ENCODE peak calls at places on chromosomes 12 and 14, in ten cellular contexts. U is endothelial cell, N is ascending aorta, Q is foreskin fibroblast, G is left ventricle myocardium inferior, V is fibroblast of pulmonary artery, M is heart left ventricle, P is choroid plexus epithelial cell, I is lower lobe of right lung, H is astrocyte of the cerebellum. Y is an unnamed sample.

GRCh38 chr12:27780612-27781408 is 774 bp upstream of the MANSC4 start:
- DNase-seq in U (peak; percentile 11), N (peak; percentile 72), Q (peak; percentile 70), G (peak; percentile 14), V (peak; percentile 79), M (no peak), P (peak; percentile 50), I (no peak), H (no peak), Y (no peak)

GRCh38 chr12:104582739-104583138 is 126.0 kb downstream of the CHST11 start:
- DNase-seq in U (no peak), N (no peak), Q (no peak), G (no peak), V (no peak), M (no peak), P (no peak), I (no peak), H (no peak), Y (no peak)

GRCh38 chr14:31580234-31580633 is 19.0 kb downstream of the NUBPL start:
- DNase-seq in U (no peak), N (no peak), Q (no peak), G (no peak), V (no peak), M (no peak), P (no peak), I (no peak), H (no peak), Y (no peak)

GRCh38 chr12:79155703-79156102 is 291.1 kb downstream of the SYT1 start:
- DNase-seq in U (no peak), N (no peak), Q (peak; percentile 40), G (no peak), V (peak; percentile 86), M (no peak), P (peak; percentile 65), I (no peak), H (no peak), Y (no peak)

GRCh38 chr14:28482644-28483043 is 283.9 kb upstream of the FOXG1 start:
- DNase-seq in U (no peak), N (no peak), Q (no peak), G (no peak), V (no peak), M (no peak), P (no peak), I (no peak), H (no peak), Y (no peak)

GRCh38 chr12:6946033-6946919 is 2.5 kb downstream of the C12orf57 start:
- DNase-seq in U (peak; percentile 80), N (peak; percentile 76), Q (no peak), G (no peak), V (no peak), M (peak; percentile 79), P (no peak), I (peak; percentile 96), H (no peak), Y (no peak)

GRCh38 chr12:75699728-75700496 is 188.5 kb upstream of the KRR1 start:
- DNase-seq in U (no peak), N (no peak), Q (peak; percentile 87), G (no peak), V (peak; percentile 92), M (no peak), P (peak; percentile 75), I (no peak), H (no peak), Y (no peak)

GRCh38 chr12:103905730-103906349 is 24.4 kb upstream of the HSP90B1 start:
- DNase-seq in U (no peak), N (no peak), Q (no peak), G (no peak), V (no peak), M (no peak), P (no peak), I (no peak), H (no peak), Y (no peak)

GRCh38 chr12:54415223-54415929 is 3.7 kb downstream of the ITGA5 start:
- DNase-seq in U (no peak), N (no peak), Q (peak; percentile 42), G (no peak), V (no peak), M (no peak), P (no peak), I (no peak), H (no peak), Y (no peak)

GRCh38 chr12:21516281-21516680 is 9.8 kb upstream of the SPX start:
- DNase-seq in U (no peak), N (no peak), Q (no peak), G (no peak), V (no peak), M (no peak), P (no peak), I (no peak), H (no peak), Y (no peak)

GRCh38 chr14:28308727-28309126 is 457.9 kb upstream of the FOXG1 start:
- DNase-seq in U (no peak), N (no peak), Q (peak; percentile 76), G (no peak), V (peak; percentile 95), M (no peak), P (peak; percentile 94), I (no peak), H (peak; percentile 39), Y (no peak)

DNA sequence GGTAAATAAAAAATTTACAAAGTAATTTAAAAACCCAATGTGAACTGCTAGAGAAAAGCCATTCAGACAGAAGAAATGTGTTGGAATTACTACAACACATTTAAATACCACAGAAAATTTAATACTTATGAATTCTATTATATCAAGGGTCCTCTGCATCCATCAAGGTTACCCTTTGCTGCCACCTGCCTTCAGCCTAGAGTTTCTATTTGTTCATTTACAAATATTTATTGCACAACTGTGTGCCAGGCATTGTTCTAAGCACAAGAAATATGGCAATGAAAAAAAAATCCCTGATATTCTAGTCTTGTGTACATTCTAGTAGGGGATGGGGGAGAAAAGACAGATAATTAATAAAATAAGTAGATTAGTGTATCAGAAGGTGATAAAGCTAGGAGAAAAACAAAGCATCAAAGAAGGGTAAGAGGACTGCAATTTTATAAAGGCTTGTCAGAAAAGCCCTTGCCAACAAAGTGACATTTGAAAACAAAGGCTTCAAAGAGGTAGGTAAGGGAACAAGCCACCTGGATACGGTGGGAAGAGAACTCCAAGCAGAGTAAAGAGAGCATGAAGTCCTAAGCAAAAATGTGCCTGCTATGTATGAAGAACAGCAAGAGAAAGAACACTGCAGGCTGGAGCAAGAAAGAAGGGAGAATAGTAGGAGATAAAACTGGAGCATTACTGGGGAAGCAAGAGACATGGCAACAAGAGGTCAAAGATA is 59.1 kb upstream of the SLC6A13 start:
- DNase-seq in U (no peak), N (no peak), Q (no peak), G (no peak), V (peak; percentile 55), M (no peak), P (peak; percentile 31), I (no peak), H (no peak), Y (no peak)
- TF ChIP-seq CTCF in U (no peak), N (no peak), Q (no peak), G (peak; percentile 33), V (peak; percentile 36), M (peak; percentile 3), P (peak; percentile 44), I (no peak), H (peak; percentile 29), Y (no peak)

GRCh38 chr14:24093901-24094838 is at the start of gene PCK2:
- DNase-seq in U (peak; percentile 63), N (peak; percentile 97), Q (peak; percentile 98), G (peak; percentile 90), V (peak; percentile 88), M (peak; percentile 94), P (peak; percentile 90), I (peak; percentile 98), H (peak; percentile 31), Y (peak; percentile 68)
- TF ChIP-seq CTCF in U (no peak), N (no peak), Q (no peak), G (peak; percentile 23), V (no peak), M (no peak), P (peak; percentile 2), I (peak; percentile 5), H (peak; percentile 16), Y (no peak)

GRCh38 chr12:132328282-132329029 is 933 bp downstream of the GALNT9 start:
- DNase-seq in U (no peak), N (no peak), Q (no peak), G (no peak), V (no peak), M (no peak), P (no peak), I (no peak), H (no peak), Y (no peak)
- TF ChIP-seq CTCF in U (no peak), N (no peak), Q (no peak), G (no peak), V (no peak), M (no peak), P (no peak), I (no peak), H (no peak), Y (no peak)

GRCh38 chr12:47409310-47409709 is 296.5 kb downstream of the RPAP3 start:
- DNase-seq in U (no peak), N (no peak), Q (no peak), G (no peak), V (no peak), M (no peak), P (no peak), I (no peak), H (no peak), Y (no peak)

GRCh38 chr12:47407730-47408129 is 298.1 kb downstream of the RPAP3 start:
- DNase-seq in U (no peak), N (no peak), Q (no peak), G (no peak), V (no peak), M (no peak), P (no peak), I (no peak), H (no peak), Y (no peak)

GRCh38 chr12:47410862-47411261 is 295.0 kb downstream of the RPAP3 start:
- DNase-seq in U (no peak), N (no peak), Q (no peak), G (no peak), V (no peak), M (no peak), P (no peak), I (no peak), H (no peak), Y (no peak)

GRCh38 chr12:47410383-47410782 is 295.4 kb downstream of the RPAP3 start:
- DNase-seq in U (no peak), N (no peak), Q (no peak), G (no peak), V (no peak), M (no peak), P (no peak), I (no peak), H (no peak), Y (no peak)

DNA sequence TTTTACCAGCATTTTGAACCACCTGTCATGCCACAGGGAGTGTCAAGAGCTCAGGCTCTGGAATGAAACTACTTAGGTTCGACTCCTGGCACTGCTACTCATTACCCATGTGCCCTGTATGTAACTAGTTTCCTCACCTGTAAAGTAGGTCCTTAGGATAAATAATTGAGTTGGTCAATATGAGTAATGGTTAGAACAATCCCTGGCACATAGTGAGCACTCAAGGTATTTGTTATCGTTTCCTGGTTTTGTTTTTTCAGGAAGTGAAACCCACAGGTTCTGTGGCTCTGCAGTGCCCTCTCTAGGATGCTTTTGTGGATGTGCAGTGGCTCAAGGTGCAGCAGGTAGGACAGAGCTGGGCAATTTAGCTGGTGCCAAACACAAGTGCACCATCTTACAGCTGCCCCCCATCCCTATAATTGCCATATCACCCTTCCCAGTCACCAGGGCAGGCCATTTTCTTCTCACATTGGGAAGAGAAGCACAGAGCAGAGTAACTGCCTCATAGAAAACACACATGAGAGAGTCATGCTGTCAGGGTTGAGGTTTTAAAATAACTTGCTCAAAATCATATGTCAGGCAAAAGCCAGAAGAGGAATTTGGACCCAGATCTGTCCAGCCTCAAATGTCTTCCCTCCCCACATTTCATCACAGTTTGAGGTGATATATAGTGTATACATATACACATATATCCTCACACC is 297.5 kb downstream of the RPAP3 start:
- DNase-seq in U (peak; percentile 8), N (no peak), Q (no peak), G (no peak), V (no peak), M (no peak), P (no peak), I (no peak), H (no peak), Y (no peak)
- TF ChIP-seq CTCF in U (no peak), N (no peak), Q (no peak), G (peak; percentile 43), V (peak; percentile 24), M (no peak), P (peak; percentile 45), I (peak; percentile 52), H (no peak), Y (no peak)